ENCODE peak calls at places on chromosome 1, in seven cellular contexts. K is right lobe of liver, B is GM12892, H is tibial nerve, L is uterus, S is stomach, U is A549. W is an unnamed sample.

GRCh38 chr1:67726224-67726623 is 41.2 kb downstream of the GADD45A start:
- DNase-seq in K (no peak), B (no peak), H (no peak), L (no peak), S (no peak), U (no peak), W (no peak)

GRCh38 chr1:117846674-117847425 is 82.6 kb downstream of the GDAP2 start:
- DNase-seq in K (no peak), B (no peak), H (no peak), L (no peak), S (no peak), U (no peak), W (no peak)

GRCh38 chr1:109089242-109090015 is 1.1 kb upstream of the TMEM167B start:
- DNase-seq in K (peak; percentile 88), B (no peak), H (no peak), L (no peak), S (peak; percentile 80), U (peak; percentile 70), W (peak; percentile 77)

GRCh38 chr1:41341756-41342562 is 19.3 kb upstream of the FOXO6 start:
- DNase-seq in K (no peak), B (no peak), H (no peak), L (no peak), S (peak; percentile 67), U (no peak), W (peak; percentile 80)

GRCh38 chr1:5109652-5110051 is 455.2 kb downstream of the AJAP1 start:
- DNase-seq in K (no peak), B (no peak), H (no peak), L (no peak), S (no peak), U (no peak), W (no peak)

GRCh38 chr1:15305366-15305765 is 58.3 kb downstream of the FHAD1 start:
- DNase-seq in K (no peak), B (no peak), H (no peak), L (no peak), S (no peak), U (no peak), W (no peak)

GRCh38 chr1:222084996-222085395 is 343.1 kb upstream of the DUSP10 start:
- DNase-seq in K (no peak), B (no peak), H (no peak), L (no peak), S (no peak), U (no peak), W (no peak)

GRCh38 chr1:150551784-150552691 is 2.8 kb downstream of the ADAMTSL4 start:
- DNase-seq in K (peak; percentile 91), B (no peak), H (peak; percentile 84), L (peak; percentile 95), S (peak; percentile 65), U (no peak), W (peak; percentile 98)

GRCh38 chr1:31497601-31498000 is 78.7 kb upstream of the TINAGL1 start:
- DNase-seq in K (no peak), B (no peak), H (no peak), L (no peak), S (no peak), U (no peak), W (no peak)

GRCh38 chr1:8213136-8213535 is 104.8 kb upstream of the SLC45A1 start:
- DNase-seq in K (no peak), B (no peak), H (no peak), L (no peak), S (no peak), U (no peak), W (peak; percentile 69)

GRCh38 chr1:8213676-8214075 is 104.2 kb upstream of the SLC45A1 start:
- DNase-seq in K (no peak), B (no peak), H (no peak), L (no peak), S (no peak), U (no peak), W (no peak)

GRCh38 chr1:8211251-8211619 is 106.7 kb upstream of the SLC45A1 start:
- DNase-seq in K (no peak), B (no peak), H (no peak), L (no peak), S (no peak), U (no peak), W (peak; percentile 51)

GRCh38 chr1:8212443-8212920 is 105.4 kb upstream of the SLC45A1 start:
- DNase-seq in K (no peak), B (no peak), H (no peak), L (no peak), S (no peak), U (no peak), W (peak; percentile 47)

GRCh38 chr1:8211620-8212442 is 106.1 kb upstream of the SLC45A1 start:
- DNase-seq in K (no peak), B (no peak), H (no peak), L (no peak), S (peak; percentile 37), U (peak; percentile 57), W (peak; percentile 91)
- TF ChIP-seq POLR2A in K (no peak), B (no peak), H (no peak), L (no peak), S (no peak), U (no peak), W (no peak)

GRCh38 chr1:7299994-7300393 is 471.1 kb upstream of the VAMP3 start:
- DNase-seq in K (no peak), B (no peak), H (no peak), L (no peak), S (no peak), U (peak; percentile 38), W (no peak)

GRCh38 chr1:7298749-7299151 is 472.3 kb upstream of the VAMP3 start:
- DNase-seq in K (no peak), B (no peak), H (no peak), L (no peak), S (no peak), U (no peak), W (no peak)

GRCh38 chr1:7300893-7301292 is 470.2 kb upstream of the VAMP3 start:
- DNase-seq in K (no peak), B (no peak), H (no peak), L (no peak), S (no peak), U (peak; percentile 81), W (no peak)

GRCh38 chr1:7298145-7298544 is 473.0 kb upstream of the VAMP3 start:
- DNase-seq in K (no peak), B (no peak), H (no peak), L (no peak), S (no peak), U (no peak), W (no peak)

GRCh38 chr1:7299329-7299799 is 471.7 kb upstream of the VAMP3 start:
- DNase-seq in K (no peak), B (no peak), H (peak; percentile 25), L (peak; percentile 72), S (peak; percentile 68), U (peak; percentile 65), W (no peak)
- TF ChIP-seq POLR2A in K (no peak), B (no peak), H (no peak), L (no peak), S (no peak), U (no peak), W (no peak)

DNA sequence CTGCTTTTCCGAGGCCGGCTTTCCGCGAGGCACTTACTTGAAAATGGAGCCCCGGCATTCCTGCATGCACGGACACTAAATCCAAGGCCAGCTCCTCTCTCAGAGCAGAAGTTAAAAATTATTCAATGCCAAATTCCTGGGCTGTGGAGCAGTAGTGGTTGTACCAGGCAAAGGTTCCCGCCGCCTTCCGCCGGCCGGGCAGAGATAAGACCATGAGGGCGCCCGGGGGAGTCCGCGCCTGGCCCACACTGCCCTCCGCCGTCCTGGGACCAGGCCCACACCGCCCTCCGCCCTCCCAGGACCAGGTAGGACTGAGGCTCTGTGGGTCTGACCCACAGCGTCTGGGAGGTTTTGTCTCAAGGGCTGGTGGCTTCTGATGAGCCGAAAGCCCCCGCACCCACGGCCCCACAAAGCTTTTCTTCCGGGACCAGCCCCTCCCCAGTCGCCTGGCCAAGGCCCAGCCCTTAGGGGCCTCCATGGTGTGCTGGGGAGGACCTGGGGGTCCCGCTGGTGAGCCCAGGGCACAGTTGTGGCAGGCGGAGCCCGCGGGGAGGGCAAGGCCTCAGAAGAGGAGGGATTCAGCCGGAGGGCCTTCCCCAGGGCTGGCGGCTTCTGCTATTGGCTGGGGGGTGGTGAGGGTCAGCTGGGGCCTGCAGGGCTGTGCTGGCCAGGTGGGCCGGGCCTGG is 12.7 kb upstream of the C1orf159 start:
- DNase-seq in K (no peak), B (no peak), H (no peak), L (no peak), S (peak; percentile 82), U (no peak), W (no peak)
- TF ChIP-seq POLR2A in K (peak; percentile 20), B (no peak), H (no peak), L (no peak), S (no peak), U (no peak), W (no peak)

DNA sequence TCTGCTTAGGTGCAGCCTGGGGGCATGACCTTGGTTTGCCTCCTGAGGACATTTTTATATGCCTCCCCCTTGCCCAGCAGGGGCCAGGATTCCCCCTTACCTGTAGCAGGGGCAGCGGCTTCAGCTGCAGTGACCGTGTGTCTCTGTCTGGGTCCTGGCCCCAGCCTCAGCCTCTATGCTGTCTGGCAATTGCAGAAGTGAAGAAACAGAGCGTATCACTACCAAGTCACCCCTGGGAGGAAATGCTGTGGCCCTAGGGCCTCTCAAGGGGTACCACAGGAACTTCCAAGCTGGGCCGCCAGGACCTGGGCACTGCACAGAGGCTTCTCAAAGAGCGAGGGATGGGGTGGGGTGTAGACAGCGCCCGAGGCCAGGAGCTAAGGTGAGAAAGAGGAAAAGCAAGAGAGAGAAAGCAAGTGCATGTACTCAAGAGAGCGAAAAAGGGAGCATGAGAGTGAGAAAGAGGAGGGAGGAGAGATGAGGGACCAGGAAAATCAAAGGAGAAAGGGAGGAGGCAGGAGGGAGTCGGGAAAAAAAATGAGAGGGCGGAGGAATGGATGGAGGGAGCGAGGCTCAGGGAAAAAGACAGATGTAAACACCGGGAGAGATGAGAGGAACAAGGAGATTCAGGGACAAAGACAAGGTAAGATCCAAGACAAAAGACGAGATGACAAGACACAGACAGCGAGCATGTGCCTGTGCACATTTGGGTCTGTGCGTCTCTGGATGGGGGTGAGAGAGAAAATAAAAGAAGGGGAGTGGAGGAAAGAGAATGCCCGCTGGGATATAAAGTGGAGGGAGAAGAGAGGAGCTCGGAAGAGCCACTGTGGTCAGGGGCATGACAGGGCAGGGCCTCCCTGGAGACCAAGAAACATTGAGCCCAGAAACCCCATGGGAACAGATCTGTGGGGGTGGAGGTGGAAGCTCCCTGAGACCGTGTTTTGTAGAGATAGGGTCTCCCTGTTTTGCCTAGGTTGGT is at the start of gene PTAFR:
- DNase-seq in K (no peak), B (peak; percentile 45), H (no peak), L (no peak), S (no peak), U (no peak), W (peak; percentile 90)
- TF ChIP-seq POLR2A in K (peak; percentile 28), B (peak; percentile 72), H (no peak), L (no peak), S (no peak), U (no peak), W (no peak)

W was measured in NB4.